ENCODE peak calls at places on chromosomes 2 and 18, in six cellular contexts. U, Y, R, A, Q and T are unnamed samples.

GRCh38 chr2:67277450-67277849 is 119.7 kb upstream of the ETAA1 start:
- DNase-seq in A (peak), Y (no peak), Q (no peak), U (peak), R (no peak), T (no peak)

GRCh38 chr2:105629634-105630033 is 115.1 kb upstream of the NCK2 start:
- DNase-seq in Y (no peak), Q (no peak), A (no peak), U (no peak), R (no peak), T (no peak)

GRCh38 chr2:235626658-235627057 is 132.8 kb downstream of the AGAP1 start:
- DNase-seq in U (no peak), A (no peak), Q (no peak), Y (no peak), R (no peak), T (no peak)

GRCh38 chr2:38653380-38653714 is 12.6 kb upstream of the GALM start:
- DNase-seq in R (no peak), A (no peak), U (no peak), Y (no peak), Q (no peak), T (no peak)

GRCh38 chr2:228987441-228988155 is 283.5 kb downstream of the PID1 start:
- DNase-seq in Y (no peak), A (no peak), R (no peak), Q (no peak), U (no peak), T (no peak)

GRCh38 chr2:73842739-73843019 is 13.9 kb downstream of the STAMBP start:
- DNase-seq in Q (no peak), A (no peak), R (no peak), Y (no peak), U (no peak), T (no peak)

GRCh38 chr2:213188971-213189899 is 37.8 kb upstream of the IKZF2 start:
- DNase-seq in U (peak), R (no peak), Q (peak), Y (no peak), A (peak), T (no peak)

GRCh38 chr2:105518897-105519296 is 120.0 kb upstream of the FHL2 start:
- DNase-seq in R (no peak), Y (no peak), U (no peak), Q (peak), A (no peak), T (no peak)

GRCh38 chr2:43269074-43269572 is 42.7 kb upstream of the ZFP36L2 start:
- DNase-seq in Q (peak), A (peak), R (no peak), U (peak), Y (peak), T (peak)

GRCh38 chr2:45904931-45905642 is 253.6 kb downstream of the PRKCE start:
- DNase-seq in Q (no peak), U (peak), A (no peak), R (no peak), Y (no peak), T (no peak)

GRCh38 chr2:153819501-153819900 is 52.2 kb upstream of the GALNT13 start:
- DNase-seq in U (peak), Y (no peak), Q (no peak), R (no peak), A (peak), T (peak)

GRCh38 chr2:217162533-217162932 is 302.7 kb upstream of the TNP1 start:
- DNase-seq in Y (no peak), Q (peak), R (no peak), A (no peak), U (peak), T (no peak)

GRCh38 chr2:149686677-149687427 is 99.3 kb upstream of the MMADHC start:
- DNase-seq in A (no peak), U (no peak), R (no peak), Q (no peak), Y (no peak), T (no peak)

GRCh38 chr18:79789091-79789891 is 8.4 kb upstream of the KCNG2 start:
- DNase-seq in Y (peak), R (no peak), U (no peak), Q (no peak), A (no peak), T (peak)

GRCh38 chr2:202201220-202202160 is 36.9 kb downstream of the SUMO1 start:
- DNase-seq in A (no peak), Y (no peak), Q (no peak), U (no peak), R (no peak), T (no peak)

GRCh38 chr18:62586148-62586774 is 63.4 kb downstream of the ZCCHC2 start:
- DNase-seq in R (peak), Y (peak), U (peak), A (peak), Q (peak), T (no peak)

GRCh38 chr2:150019063-150019462 is 431.5 kb upstream of the MMADHC start:
- DNase-seq in Q (no peak), Y (no peak), R (no peak), U (no peak), A (no peak), T (no peak)

GRCh38 chr2:175282300-175282699 is 100.8 kb upstream of the ATP5MC3 start:
- DNase-seq in R (peak), Q (peak), U (peak), A (no peak), Y (no peak), T (no peak)

GRCh38 chr2:121665504-121665903 is 16.2 kb upstream of the CLASP1 start:
- DNase-seq in A (no peak), R (no peak), Y (no peak), U (no peak), Q (no peak), T (no peak)

GRCh38 chr18:76970749-76971148 is 148.4 kb downstream of the ZNF236 start:
- DNase-seq in A (no peak), Q (no peak), R (no peak), U (no peak), Y (no peak), T (no peak)

GRCh38 chr2:9907402-9907801 is 44.1 kb upstream of the GRHL1 start:
- DNase-seq in R (no peak), Q (no peak), Y (no peak), A (no peak), U (no peak), T (no peak)

GRCh38 chr2:134917219-134917957 is 1.2 kb upstream of the CCNT2 start:
- DNase-seq in Y (no peak), Q (no peak), R (no peak), U (peak), A (peak), T (peak)

GRCh38 chr2:182606728-182607681 is 109.1 kb upstream of the DNAJC10 start:
- DNase-seq in U (no peak), R (no peak), Y (no peak), Q (no peak), A (no peak), T (no peak)

DNA sequence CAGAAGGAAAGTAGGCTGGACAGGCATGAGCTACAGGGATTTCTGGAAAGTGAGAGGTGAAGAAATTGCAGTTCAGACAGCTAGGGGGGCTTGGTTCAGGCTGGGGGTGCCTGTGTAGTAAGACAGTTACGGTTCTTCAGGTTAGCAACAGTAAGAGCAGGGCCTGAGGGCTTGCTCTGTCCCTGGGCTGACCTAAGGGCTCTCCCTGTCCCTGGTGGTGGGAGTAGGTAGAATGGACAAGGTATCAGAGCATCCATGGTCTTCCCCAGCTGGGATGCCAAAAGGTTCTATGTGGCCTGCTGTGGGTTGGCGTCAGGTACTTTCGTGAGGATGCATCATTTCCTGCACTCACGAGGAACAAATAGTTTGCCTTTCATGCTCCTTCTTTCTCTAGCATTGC is 34.6 kb upstream of the TACR1 start:
- DNase-seq in R (no peak), U (no peak), A (no peak), Q (no peak), Y (no peak), T (no peak)
- H3K27ac ChIP-seq in R (peak), U (no peak), A (no peak), Q (no peak), Y (no peak), T (no peak)

DNA sequence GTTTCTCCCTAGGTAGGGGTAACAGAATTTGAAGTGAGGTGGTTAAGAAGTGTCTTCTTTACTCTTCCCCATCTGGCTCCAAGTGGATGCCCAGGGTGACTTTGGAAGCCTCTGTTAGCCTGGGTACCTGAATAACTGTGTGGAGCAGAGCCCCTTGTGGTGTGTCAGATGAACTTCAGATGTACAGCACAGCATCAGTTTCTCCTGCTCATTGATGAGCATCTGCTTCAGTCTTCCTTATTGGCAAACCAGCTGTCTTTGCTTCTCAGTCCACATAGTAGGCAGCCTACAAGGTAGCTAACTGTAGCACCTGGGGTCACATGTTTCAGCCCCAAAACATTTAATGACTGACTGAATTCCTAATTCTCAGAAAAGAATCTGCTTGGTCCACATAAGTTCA is 56.2 kb upstream of the ATP8B1 start:
- DNase-seq in A (peak), Q (peak), R (peak), U (peak), Y (no peak), T (no peak)
- TF ChIP-seq CTCF in A (peak), Q (no peak), R (peak), U (peak), Y (no peak), T (no peak)

DNA sequence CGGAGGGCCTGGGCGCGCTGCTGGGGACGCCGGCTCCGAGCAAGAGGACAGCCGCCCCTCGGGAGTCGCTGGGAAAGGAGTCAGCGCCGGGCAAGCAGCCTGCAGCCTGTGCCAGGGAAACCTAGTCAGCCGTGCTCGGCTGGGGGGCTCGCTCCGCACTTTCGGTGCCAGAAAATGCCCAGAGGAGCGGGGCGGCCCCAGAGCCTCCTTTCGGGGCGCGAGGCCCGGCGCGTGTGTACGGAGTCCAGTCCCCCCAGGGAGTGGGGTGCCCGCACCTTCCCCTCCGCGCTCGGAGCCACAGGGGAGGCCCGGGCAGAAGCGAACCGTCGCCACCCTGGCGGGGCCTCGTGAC is 81.9 kb upstream of the LDLRAD4 start:
- DNase-seq in A (peak), R (no peak), U (no peak), Q (no peak), Y (no peak), T (peak)
- H3K27ac ChIP-seq in A (peak), R (peak), U (no peak), Q (no peak), Y (peak), T (no peak)

GRCh38 chr2:31333527-31334183 is 80.9 kb downstream of the XDH start:
- DNase-seq in Q (peak), R (peak), Y (peak), A (peak), U (peak), T (peak)
- TF ChIP-seq CTCF in Q (peak), R (peak), Y (peak), A (peak), U (peak), T (peak)

GRCh38 chr2:15839461-15840124 is 100.8 kb upstream of the MYCN start:
- DNase-seq in Q (no peak), A (no peak), Y (no peak), U (no peak), R (no peak), T (no peak)

GRCh38 chr2:15841776-15842554 is 98.4 kb upstream of the MYCN start:
- DNase-seq in Y (no peak), A (no peak), R (no peak), Q (no peak), U (no peak), T (no peak)

GRCh38 chr2:15840969-15841368 is 99.4 kb upstream of the MYCN start:
- DNase-seq in Y (no peak), U (no peak), Q (no peak), A (peak), R (no peak), T (no peak)

GRCh38 chr2:15838481-15838880 is 101.9 kb upstream of the MYCN start:
- DNase-seq in R (no peak), A (no peak), Y (no peak), Q (no peak), U (no peak), T (no peak)

GRCh38 chr2:15840173-15840572 is 100.2 kb upstream of the MYCN start:
- DNase-seq in Y (no peak), R (no peak), Q (no peak), A (no peak), U (no peak), T (no peak)
- H3K27ac ChIP-seq in Y (no peak), R (no peak), Q (no peak), A (no peak), U (no peak), T (no peak)

GRCh38 chr2:159926695-159927094 is 128.7 kb upstream of the CD302 start:
- DNase-seq in Q (no peak), A (no peak), U (no peak), Y (no peak), R (no peak), T (no peak)
- TF ChIP-seq CTCF in Q (no peak), A (peak), U (peak), Y (no peak), R (no peak), T (no peak)

DNA sequence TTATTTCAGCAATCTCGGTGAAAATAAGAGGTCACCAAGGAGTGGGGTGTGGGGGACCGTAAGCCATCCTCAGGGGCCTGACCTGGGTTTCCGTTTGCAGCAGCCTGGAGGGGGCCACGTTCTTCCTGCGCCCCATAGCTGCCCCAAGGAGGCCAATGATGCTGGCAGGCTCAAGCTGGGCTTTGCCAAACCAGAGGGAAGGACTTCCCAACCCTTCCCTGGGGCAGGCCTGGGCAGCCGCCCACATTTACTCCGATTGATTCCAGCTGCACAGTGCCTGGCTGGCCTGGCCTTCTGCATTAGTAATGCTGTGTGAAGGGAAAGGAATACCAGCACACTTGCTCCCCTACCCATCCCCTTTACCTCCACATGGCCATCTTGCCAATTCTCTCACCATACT is 360.6 kb upstream of the SLC14A2 start:
- DNase-seq in A (no peak), U (no peak), Q (peak), R (no peak), Y (no peak), T (peak)
- H3K27ac ChIP-seq in A (no peak), U (no peak), Q (peak), R (no peak), Y (peak), T (no peak)